ENCODE peak calls at places on chromosomes 4 and X, in eight cellular contexts. N is choroid plexus epithelial cell; J is colonic mucosa; O is endothelial cell; Q is activated CD8-positive, alpha-beta memory T cell treated with anti-CD3 and anti-CD28 coated beads for 4 hours; X is transverse colon; B is SIG-M5; G is naive B cell. L is an unnamed sample.

GRCh38 chrX:134544614-134545255 is 84.8 kb downstream of the HPRT1 start:
- DNase-seq in N (no peak), J (no peak), O (no peak), Q (no peak), X (peak), B (no peak), G (no peak), L (peak)

GRCh38 chrX:135327299-135327698 is 18.0 kb downstream of the ETDC start:
- DNase-seq in N (peak), J (no peak), O (no peak), Q (no peak), X (no peak), B (no peak), G (no peak), L (no peak)

GRCh38 chr4:176478076-176478475 is 158.3 kb downstream of the SPCS3 start:
- DNase-seq in N (peak), J (no peak), O (peak), Q (no peak), X (no peak), B (no peak), G (no peak), L (no peak)

GRCh38 chr4:140152760-140153418 is 1.1 kb downstream of the MAML3 start:
- DNase-seq in N (peak), J (peak), O (peak), Q (peak), X (peak), B (no peak), G (peak), L (peak)

GRCh38 chr4:183797445-183798248 is 107.5 kb upstream of the STOX2 start:
- DNase-seq in N (peak), J (peak), O (peak), Q (no peak), X (peak), B (no peak), G (no peak), L (peak)

GRCh38 chr4:90857081-90857820 is 730.1 kb downstream of the CCSER1 start:
- DNase-seq in N (no peak), J (no peak), O (no peak), Q (no peak), X (no peak), B (no peak), G (no peak), L (no peak)

GRCh38 chr4:125483278-125483677 is 168.5 kb downstream of the FAT4 start:
- DNase-seq in N (no peak), J (no peak), O (no peak), Q (no peak), X (no peak), B (no peak), G (no peak), L (no peak)

GRCh38 chr4:7393491-7394183 is 41.1 kb downstream of the PSAPL1 start:
- DNase-seq in N (no peak), J (no peak), O (peak), Q (no peak), X (no peak), B (no peak), G (no peak), L (no peak)

GRCh38 chr4:185412412-185412811 is 13.4 kb downstream of the UFSP2 start:
- DNase-seq in N (no peak), J (no peak), O (no peak), Q (no peak), X (no peak), B (no peak), G (no peak), L (no peak)

GRCh38 chr4:83605216-83605615 is 69.3 kb downstream of the GPAT3 start:
- DNase-seq in N (no peak), J (no peak), O (no peak), Q (no peak), X (no peak), B (no peak), G (no peak), L (no peak)

GRCh38 chrX:154352466-154352865 is 22.0 kb downstream of the FLNA start:
- DNase-seq in N (no peak), J (no peak), O (no peak), Q (no peak), X (no peak), B (no peak), G (no peak), L (no peak)

GRCh38 chr4:159363376-159363775 is 260.5 kb downstream of the RAPGEF2 start:
- DNase-seq in N (no peak), J (no peak), O (no peak), Q (no peak), X (no peak), B (no peak), G (no peak), L (no peak)

GRCh38 chr4:2390146-2390545 is 28.3 kb downstream of the ZFYVE28 start:
- DNase-seq in N (peak), J (no peak), O (no peak), Q (no peak), X (no peak), B (no peak), G (no peak), L (no peak)

GRCh38 chr4:3303840-3304715 is 11.3 kb downstream of the RGS12 start:
- DNase-seq in N (no peak), J (peak), O (no peak), Q (no peak), X (no peak), B (no peak), G (no peak), L (peak)

GRCh38 chr4:3426465-3427133 is 15.2 kb upstream of the HGFAC start:
- DNase-seq in N (no peak), J (no peak), O (no peak), Q (no peak), X (no peak), B (no peak), G (no peak), L (no peak)

GRCh38 chrX:124028177-124028576 is 66.7 kb downstream of the STAG2 start:
- DNase-seq in N (peak), J (no peak), O (no peak), Q (no peak), X (no peak), B (no peak), G (no peak), L (no peak)

GRCh38 chr4:151879705-151880104 is 118.9 kb upstream of the GATB start:
- DNase-seq in N (no peak), J (no peak), O (no peak), Q (no peak), X (no peak), B (no peak), G (no peak), L (no peak)

GRCh38 chr4:159764343-159764952 is 661.6 kb downstream of the RAPGEF2 start:
- DNase-seq in N (peak), J (peak), O (peak), Q (no peak), X (no peak), B (no peak), G (no peak), L (peak)

GRCh38 chr4:68129793-68130192 is at the start of gene TMPRSS11F:
- DNase-seq in N (no peak), J (no peak), O (no peak), Q (no peak), X (no peak), B (no peak), G (no peak), L (no peak)

GRCh38 chrX:109889289-109890006 is 113.5 kb upstream of the TMEM164 start:
- DNase-seq in N (peak), J (no peak), O (peak), Q (no peak), X (no peak), B (peak), G (peak), L (no peak)

GRCh38 chr4:23881052-23881501 is 8.8 kb downstream of the PPARGC1A start:
- DNase-seq in N (no peak), J (no peak), O (no peak), Q (no peak), X (no peak), B (no peak), G (no peak), L (no peak)

L was measured in body of pancreas.